ENCODE peak calls at places on chromosome 20, in nine cellular contexts. K is prostate gland, D is HCT116, I is spleen, O is sigmoid colon, Y is suprapubic skin, B is SK-N-SH, M is Panc1, X is HepG2. F is an unnamed sample.

GRCh38 chr20:58457083-58457680 is 58.0 kb downstream of the APCDD1L start:
- DNase-seq in X (no peak), D (no peak), M (no peak), B (peak; percentile 64), I (no peak), Y (no peak), O (no peak), K (no peak), F (no peak)

GRCh38 chr20:35637266-35637665 is 21.6 kb downstream of the SPAG4 start:
- DNase-seq in B (no peak), O (no peak), K (no peak), M (no peak), X (no peak), Y (no peak), I (no peak), D (no peak), F (no peak)

GRCh38 chr20:48722737-48723191 is 105.0 kb downstream of the PREX1 start:
- DNase-seq in Y (no peak), X (peak; percentile 34), D (no peak), O (peak; percentile 63), B (no peak), M (no peak), I (peak; percentile 83), K (peak; percentile 32), F (no peak)

GRCh38 chr20:61045091-61045490 is 207.0 kb upstream of the CDH4 start:
- DNase-seq in K (no peak), M (no peak), D (no peak), X (no peak), B (no peak), O (no peak), I (no peak), Y (no peak), F (no peak)

GRCh38 chr20:62835931-62836861 is 19.3 kb downstream of the COL9A3 start:
- DNase-seq in I (peak; percentile 71), Y (peak; percentile 61), O (peak; percentile 65), D (no peak), M (no peak), K (no peak), B (peak; percentile 20), X (no peak), F (no peak)

GRCh38 chr20:62952373-62953166 is at the start of gene SLC17A9:
- DNase-seq in B (no peak), D (peak; percentile 48), O (peak; percentile 87), X (peak; percentile 94), K (no peak), I (peak; percentile 94), Y (peak; percentile 82), M (no peak), F (no peak)

GRCh38 chr20:59068534-59068933 is 25.9 kb upstream of the PRELID3B start:
- DNase-seq in M (no peak), O (no peak), Y (no peak), B (no peak), X (no peak), K (no peak), I (no peak), D (no peak), F (no peak)

GRCh38 chr20:10113746-10114145 is 79.0 kb downstream of the ANKEF1 start:
- DNase-seq in B (no peak), O (no peak), D (no peak), Y (no peak), I (no peak), X (no peak), M (no peak), K (no peak), F (no peak)

GRCh38 chr20:31770243-31770642 is 31.2 kb downstream of the TPX2 start:
- DNase-seq in I (no peak), O (no peak), Y (no peak), K (no peak), M (no peak), B (no peak), D (no peak), X (no peak), F (no peak)

GRCh38 chr20:58652606-58653303 is 1.7 kb downstream of the STX16 start:
- DNase-seq in B (no peak), M (no peak), Y (no peak), K (no peak), D (no peak), X (no peak), I (no peak), O (no peak), F (peak; percentile 42)

GRCh38 chr20:14764511-14765369 is 427.3 kb upstream of the FLRT3 start:
- DNase-seq in K (peak; percentile 86), I (no peak), X (no peak), O (no peak), B (no peak), D (no peak), Y (no peak), M (no peak), F (no peak)

GRCh38 chr20:48007356-48007755 is 222.1 kb upstream of the SULF2 start:
- DNase-seq in I (no peak), K (no peak), D (no peak), B (no peak), Y (no peak), O (no peak), X (no peak), M (no peak), F (no peak)

GRCh38 chr20:12966468-12967085 is 42.2 kb upstream of the SPTLC3 start:
- DNase-seq in B (no peak), I (no peak), M (no peak), X (peak; percentile 65), O (no peak), K (no peak), Y (no peak), D (no peak), F (no peak)

GRCh38 chr20:48015136-48015925 is 230.1 kb upstream of the SULF2 start:
- DNase-seq in X (no peak), M (no peak), O (no peak), Y (no peak), I (no peak), B (no peak), D (no peak), K (no peak), F (no peak)

GRCh38 chr20:41224281-41224680 is 86.9 kb downstream of the PLCG1 start:
- DNase-seq in I (no peak), X (no peak), M (no peak), O (no peak), Y (no peak), B (no peak), D (no peak), K (no peak), F (no peak)

GRCh38 chr20:41222299-41222698 is 85.0 kb downstream of the PLCG1 start:
- DNase-seq in K (no peak), M (no peak), X (no peak), B (no peak), I (no peak), Y (no peak), D (no peak), O (no peak), F (no peak)

GRCh38 chr20:41221614-41222218 is 84.4 kb downstream of the PLCG1 start:
- DNase-seq in X (no peak), B (no peak), M (no peak), Y (no peak), O (no peak), D (no peak), K (no peak), I (no peak), F (no peak)

GRCh38 chr20:41222703-41223102 is 85.4 kb downstream of the PLCG1 start:
- DNase-seq in B (no peak), I (no peak), X (no peak), M (no peak), K (no peak), Y (no peak), O (no peak), D (no peak), F (no peak)

DNA sequence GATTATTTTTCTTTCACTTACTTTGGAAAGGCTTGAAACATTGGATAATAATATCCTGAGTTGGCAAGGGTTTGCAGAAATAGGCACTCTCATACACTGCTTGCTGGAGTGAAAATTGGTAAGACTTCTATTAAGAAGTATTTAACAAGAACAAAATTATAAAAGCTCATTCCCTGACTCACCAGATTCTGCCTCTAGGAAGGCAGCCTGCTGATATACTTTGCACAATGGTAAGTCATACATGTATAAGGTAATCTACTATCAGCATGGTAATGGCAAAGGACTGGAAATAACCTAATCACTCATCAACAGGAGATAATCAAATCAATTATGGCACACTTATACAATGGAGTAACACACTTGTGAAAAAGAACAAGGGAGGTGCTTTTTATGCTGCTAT is 85.8 kb downstream of the PLCG1 start:
- DNase-seq in O (no peak), I (no peak), B (no peak), M (no peak), X (no peak), K (no peak), D (no peak), Y (no peak), F (no peak)
- H3K27ac ChIP-seq in O (peak overlapping the region; percentile 68), I (no peak overlapping the region), B (no peak overlapping the region), M (no peak overlapping the region), X (no peak overlapping the region), K (no peak overlapping the region), D (no peak overlapping the region), Y (peak overlapping the region; percentile 27), F (peak overlapping the region; percentile 76)

GRCh38 chr20:19885981-19886665 is 128.1 kb downstream of the RIN2 start:
- DNase-seq in I (no peak), B (no peak), D (no peak), X (peak; percentile 73), K (peak; percentile 63), O (peak; percentile 79), M (no peak), Y (peak; percentile 77), F (no peak)
- TF ChIP-seq POLR2AphosphoS5 in I (peak; percentile 38), B (no peak), D (no peak), X (no peak), K (peak; percentile 58), O (no peak), M (no peak), Y (no peak), F (peak; percentile 69)

DNA sequence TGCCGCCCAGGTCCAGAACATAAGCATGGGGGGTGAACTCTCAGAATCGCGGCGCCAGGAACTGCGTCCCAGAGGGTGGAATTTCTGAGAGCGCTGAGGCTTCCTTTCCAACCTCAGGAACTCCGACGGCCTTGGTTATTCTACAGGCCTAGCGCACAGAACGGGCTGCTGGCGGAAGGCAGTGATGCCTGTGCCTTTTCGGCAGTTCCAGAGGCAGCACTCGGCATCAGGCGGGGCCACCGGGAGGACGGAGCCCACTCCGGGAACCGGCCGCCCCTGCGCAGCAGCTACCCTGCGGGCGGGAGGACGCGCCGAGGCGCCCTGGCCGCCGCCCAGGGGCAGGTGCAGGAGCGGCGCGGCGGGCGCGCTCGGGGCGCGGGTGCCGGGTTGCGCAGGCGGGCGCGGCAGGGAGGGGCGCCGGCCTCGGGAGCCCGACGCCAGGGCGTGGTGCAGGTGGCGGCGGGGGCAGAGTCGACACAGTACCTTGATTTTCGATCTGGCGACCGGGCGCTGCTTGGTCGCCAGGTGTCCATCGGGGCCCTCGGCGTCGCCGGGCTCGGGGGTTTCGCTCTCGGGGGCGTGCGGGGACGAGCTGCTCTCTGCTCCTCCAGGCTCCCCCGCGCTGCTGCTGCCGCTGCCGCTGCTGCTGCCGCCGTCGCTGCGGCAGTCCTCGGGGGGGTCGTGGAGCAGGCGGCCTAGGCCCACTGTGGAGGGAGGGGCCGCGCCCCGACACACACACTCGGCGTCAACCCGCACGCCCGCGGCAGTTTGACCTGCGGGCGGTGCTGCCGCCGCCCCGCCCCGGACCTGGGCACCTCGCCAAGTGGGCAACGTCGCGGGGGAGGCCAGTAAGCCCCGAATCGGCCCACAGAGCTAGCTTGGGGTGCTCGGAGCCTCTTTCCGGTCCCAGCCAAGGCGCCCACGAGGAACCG is 1.3 kb downstream of the OVOL2 start:
- DNase-seq in Y (no peak), I (no peak), K (no peak), M (no peak), X (no peak), D (no peak), B (peak; percentile 56), O (no peak), F (no peak)
- H3K27ac ChIP-seq in Y (peak overlapping the region; percentile 88), I (no peak overlapping the region), K (peak overlapping the region; percentile 87), M (no peak overlapping the region), X (no peak overlapping the region), D (no peak overlapping the region), B (no peak overlapping the region), O (no peak overlapping the region), F (no peak overlapping the region)

GRCh38 chr20:51938557-51939324 is 136.4 kb upstream of the SALL4 start:
- DNase-seq in D (no peak), B (no peak), X (no peak), O (no peak), I (no peak), K (no peak), Y (no peak), M (no peak), F (no peak)
- TF ChIP-seq POLR2AphosphoS5 in D (no peak), B (no peak), X (no peak), O (no peak), I (no peak), K (no peak), Y (no peak), M (no peak), F (no peak)